ENCODE peak calls at places on chromosomes 1 and 21, in ten cellular contexts. P is right cardiac atrium; J is non-pigmented ciliary epithelial cell; O is T-helper 2 cell; L is breast epithelium; Y is stimulated activated CD4-positive, alpha-beta T cell treated with anti-CD3 and anti-CD28 coated beads, Interleukin-1b, Interleukin-23, amount 100 ng/mL, for 24 hours; T is body of pancreas; R is A549; U is left ventricle myocardium superior; V is hippocampal formation. X is an unnamed sample.

GRCh38 chr1:228377664-228378452 is 28.8 kb downstream of the TRIM11 start:
- DNase-seq in P (peak; percentile 83), J (no peak), O (peak; percentile 30), L (no peak), Y (no peak), T (peak; percentile 44), R (no peak), U (no peak), V (no peak), X (no peak)

GRCh38 chr1:42931108-42931539 is 27.5 kb downstream of the SLC2A1 start:
- DNase-seq in P (no peak), J (no peak), O (peak; percentile 84), L (peak; percentile 15), Y (no peak), T (peak; percentile 25), R (peak; percentile 70), U (no peak), V (no peak), X (peak; percentile 56)

GRCh38 chr21:38280446-38280845 is 23.7 kb downstream of the KCNJ15 start:
- DNase-seq in P (no peak), J (no peak), O (no peak), L (no peak), Y (no peak), T (no peak), R (no peak), U (no peak), V (no peak), X (no peak)

GRCh38 chr1:181632492-181632891 is 149.2 kb downstream of the CACNA1E start:
- DNase-seq in P (no peak), J (no peak), O (no peak), L (no peak), Y (no peak), T (no peak), R (no peak), U (no peak), V (no peak), X (no peak)

GRCh38 chr21:35179990-35180557 is 131.0 kb upstream of the RUNX1 start:
- DNase-seq in P (no peak), J (no peak), O (peak; percentile 27), L (no peak), Y (no peak), T (no peak), R (no peak), U (no peak), V (no peak), X (no peak)

GRCh38 chr1:10613861-10614260 is 139.1 kb downstream of the PEX14 start:
- DNase-seq in P (no peak), J (no peak), O (no peak), L (peak; percentile 27), Y (no peak), T (no peak), R (no peak), U (no peak), V (no peak), X (no peak)

GRCh38 chr1:237394263-237394662 is 352.3 kb downstream of the RYR2 start:
- DNase-seq in P (no peak), J (no peak), O (no peak), L (no peak), Y (no peak), T (no peak), R (no peak), U (no peak), V (peak; percentile 7), X (no peak)

GRCh38 chr1:18419123-18419844 is 61.4 kb upstream of the KLHDC7A start:
- DNase-seq in P (no peak), J (no peak), O (no peak), L (no peak), Y (no peak), T (no peak), R (no peak), U (no peak), V (no peak), X (no peak)

GRCh38 chr1:177659259-177659658 is 310.6 kb downstream of the SEC16B start:
- DNase-seq in P (no peak), J (no peak), O (no peak), L (no peak), Y (no peak), T (no peak), R (no peak), U (no peak), V (no peak), X (no peak)

GRCh38 chr1:6180578-6181311 is 624 bp upstream of the CHD5 start:
- DNase-seq in P (no peak), J (no peak), O (no peak), L (no peak), Y (no peak), T (peak; percentile 14), R (no peak), U (no peak), V (no peak), X (no peak)

GRCh38 chr1:31859044-31859443 is 43.2 kb upstream of the SPOCD1 start:
- DNase-seq in P (no peak), J (no peak), O (no peak), L (no peak), Y (no peak), T (no peak), R (no peak), U (no peak), V (no peak), X (no peak)

GRCh38 chr1:169571450-169571849 is 14.8 kb downstream of the F5 start:
- DNase-seq in P (no peak), J (no peak), O (peak; percentile 42), L (no peak), Y (no peak), T (no peak), R (no peak), U (no peak), V (no peak), X (no peak)

GRCh38 chr1:72063364-72063763 is 219.0 kb downstream of the NEGR1 start:
- DNase-seq in P (no peak), J (no peak), O (no peak), L (no peak), Y (no peak), T (no peak), R (no peak), U (no peak), V (no peak), X (no peak)

GRCh38 chr1:21022279-21023040 is 154.2 kb downstream of the EIF4G3 start:
- DNase-seq in P (no peak), J (peak; percentile 94), O (peak; percentile 85), L (no peak), Y (peak; percentile 6), T (peak; percentile 77), R (peak; percentile 73), U (no peak), V (peak; percentile 42), X (peak; percentile 82)

GRCh38 chr1:236289492-236290131 is 7.9 kb upstream of the ERO1B start:
- DNase-seq in P (no peak), J (no peak), O (no peak), L (no peak), Y (no peak), T (no peak), R (no peak), U (no peak), V (no peak), X (no peak)

GRCh38 chr1:200550367-200550766 is 70.2 kb downstream of the KIF14 start:
- DNase-seq in P (no peak), J (no peak), O (no peak), L (no peak), Y (no peak), T (no peak), R (no peak), U (no peak), V (no peak), X (no peak)

GRCh38 chr1:119539636-119540035 is 32.6 kb downstream of the HSD3B1 start:
- DNase-seq in P (no peak), J (no peak), O (no peak), L (no peak), Y (no peak), T (no peak), R (no peak), U (no peak), V (no peak), X (no peak)

GRCh38 chr1:1401457-1402010 is 2.4 kb upstream of the CCNL2 start:
- DNase-seq in P (peak; percentile 52), J (no peak), O (no peak), L (no peak), Y (no peak), T (no peak), R (no peak), U (no peak), V (no peak), X (no peak)

X was measured in SJSA1.